ENCODE peak calls at places on chromosome 1, in nine cellular contexts. O is Peyer's patch, S is IMR-90, P is stomach, E is tibial nerve, T is right lobe of liver, R is suprapubic skin, C is A549, H is esophagus squamous epithelium. F is an unnamed sample.
A peak's percentile ranks its signal among the peaks of the same experiment; 100 is the strongest.

GRCh38 chr1:59833022-59833421 is 18.3 kb downstream of the HOOK1 start:
- DNase-seq in O (no peak), S (no peak), P (no peak), E (no peak), T (no peak), R (no peak), C (no peak), H (no peak), F (no peak)

GRCh38 chr1:63537940-63538339 is 14.6 kb downstream of the EFCAB7 start:
- DNase-seq in O (no peak), S (peak; percentile 15), P (no peak), E (no peak), T (no peak), R (no peak), C (no peak), H (no peak), F (no peak)

GRCh38 chr1:13901597-13901996 is 201.6 kb downstream of the PRDM2 start:
- DNase-seq in O (no peak), S (no peak), P (no peak), E (no peak), T (no peak), R (no peak), C (no peak), H (no peak), F (no peak)

GRCh38 chr1:245181123-245181522 is 26.3 kb downstream of the KIF26B start:
- DNase-seq in O (no peak), S (no peak), P (no peak), E (no peak), T (no peak), R (no peak), C (no peak), H (no peak), F (no peak)

GRCh38 chr1:41954533-41954944 is 35.8 kb upstream of the HIVEP3 start:
- DNase-seq in O (no peak), S (peak; percentile 85), P (no peak), E (no peak), T (no peak), R (no peak), C (no peak), H (no peak), F (peak; percentile 36)

GRCh38 chr1:38527373-38527966 is 332.1 kb downstream of the RRAGC start:
- DNase-seq in O (peak; percentile 79), S (no peak), P (peak; percentile 54), E (no peak), T (no peak), R (no peak), C (no peak), H (no peak), F (no peak)

GRCh38 chr1:218488986-218489385 is 143.8 kb downstream of the TGFB2 start:
- DNase-seq in O (no peak), S (peak; percentile 22), P (no peak), E (no peak), T (no peak), R (no peak), C (peak; percentile 46), H (no peak), F (no peak)

GRCh38 chr1:2529776-2530500 is at the start of gene HES5:
- DNase-seq in O (no peak), S (no peak), P (peak; percentile 51), E (no peak), T (no peak), R (no peak), C (no peak), H (no peak), F (no peak)

GRCh38 chr1:56710646-56711045 is 65.5 kb downstream of the PRKAA2 start:
- DNase-seq in O (no peak), S (peak; percentile 88), P (no peak), E (no peak), T (no peak), R (no peak), C (no peak), H (no peak), F (no peak)

GRCh38 chr1:151056574-151056973 is 2.8 kb downstream of the CDC42SE1 start:
- DNase-seq in O (no peak), S (no peak), P (no peak), E (no peak), T (no peak), R (no peak), C (no peak), H (no peak), F (no peak)

GRCh38 chr1:151059342-151060240 is at the start of gene CDC42SE1:
- DNase-seq in O (peak; percentile 84), S (peak; percentile 80), P (peak; percentile 83), E (peak; percentile 52), T (peak; percentile 88), R (peak; percentile 90), C (peak; percentile 94), H (no peak), F (peak; percentile 79)

GRCh38 chr1:151060241-151061011 is at the start of gene MLLT11:
- DNase-seq in O (peak; percentile 59), S (peak; percentile 69), P (no peak), E (peak; percentile 36), T (no peak), R (no peak), C (peak; percentile 66), H (no peak), F (peak; percentile 85)

GRCh38 chr1:151061012-151061401 is 810 bp downstream of the MLLT11 start:
- DNase-seq in O (no peak), S (peak; percentile 25), P (no peak), E (no peak), T (no peak), R (no peak), C (no peak), H (no peak), F (no peak)

DNA sequence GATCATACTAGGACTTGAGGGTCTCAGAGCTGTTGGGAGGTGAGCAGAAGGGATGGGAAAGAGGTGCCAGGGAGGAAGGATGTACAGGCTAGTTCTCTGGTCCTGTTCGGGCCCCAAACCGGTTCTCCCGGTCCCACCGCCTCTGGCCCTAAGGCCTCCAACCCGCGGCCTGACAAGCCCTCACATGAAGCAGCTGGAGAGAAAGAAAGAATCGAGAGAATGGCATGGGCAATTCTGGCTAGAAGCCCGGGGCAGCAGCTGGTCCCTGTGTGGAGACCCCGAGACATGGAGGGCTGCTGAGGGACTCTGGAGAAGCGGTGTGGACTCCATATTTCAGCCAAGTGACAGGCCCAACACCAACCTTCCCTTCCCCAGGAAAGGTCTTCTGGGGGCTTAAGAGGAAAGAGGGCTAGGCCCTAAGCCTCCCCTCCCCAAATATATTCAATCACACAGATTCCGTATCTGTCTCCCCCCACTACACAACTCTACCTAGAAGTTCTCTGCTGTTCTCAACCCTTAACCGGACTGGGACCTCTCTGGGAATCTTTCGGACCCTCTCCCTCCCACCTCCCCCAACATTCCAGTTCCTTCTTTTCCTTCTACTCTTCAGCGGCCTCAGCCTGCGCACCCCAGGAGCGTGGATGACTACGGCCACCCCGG is 610 bp downstream of the CDC42SE1 start:
- DNase-seq in O (no peak), S (peak; percentile 19), P (peak; percentile 88), E (no peak), T (no peak), R (peak; percentile 85), C (no peak), H (no peak), F (peak; percentile 48)
- TF ChIP-seq POLR2A in O (no peak), S (no peak), P (no peak), E (no peak), T (no peak), R (no peak), C (no peak), H (no peak), F (no peak)

GRCh38 chr1:99606306-99606705 is 39.6 kb upstream of the PALMD start:
- DNase-seq in O (no peak), S (peak; percentile 75), P (no peak), E (no peak), T (no peak), R (no peak), C (no peak), H (no peak), F (no peak)
- H3K4me3 ChIP-seq in O (no peak overlapping the region), S (no peak overlapping the region), P (no peak overlapping the region), E (no peak overlapping the region), T (no peak overlapping the region), R (no peak overlapping the region), C (no peak overlapping the region), H (no peak overlapping the region), F (no peak overlapping the region)

DNA sequence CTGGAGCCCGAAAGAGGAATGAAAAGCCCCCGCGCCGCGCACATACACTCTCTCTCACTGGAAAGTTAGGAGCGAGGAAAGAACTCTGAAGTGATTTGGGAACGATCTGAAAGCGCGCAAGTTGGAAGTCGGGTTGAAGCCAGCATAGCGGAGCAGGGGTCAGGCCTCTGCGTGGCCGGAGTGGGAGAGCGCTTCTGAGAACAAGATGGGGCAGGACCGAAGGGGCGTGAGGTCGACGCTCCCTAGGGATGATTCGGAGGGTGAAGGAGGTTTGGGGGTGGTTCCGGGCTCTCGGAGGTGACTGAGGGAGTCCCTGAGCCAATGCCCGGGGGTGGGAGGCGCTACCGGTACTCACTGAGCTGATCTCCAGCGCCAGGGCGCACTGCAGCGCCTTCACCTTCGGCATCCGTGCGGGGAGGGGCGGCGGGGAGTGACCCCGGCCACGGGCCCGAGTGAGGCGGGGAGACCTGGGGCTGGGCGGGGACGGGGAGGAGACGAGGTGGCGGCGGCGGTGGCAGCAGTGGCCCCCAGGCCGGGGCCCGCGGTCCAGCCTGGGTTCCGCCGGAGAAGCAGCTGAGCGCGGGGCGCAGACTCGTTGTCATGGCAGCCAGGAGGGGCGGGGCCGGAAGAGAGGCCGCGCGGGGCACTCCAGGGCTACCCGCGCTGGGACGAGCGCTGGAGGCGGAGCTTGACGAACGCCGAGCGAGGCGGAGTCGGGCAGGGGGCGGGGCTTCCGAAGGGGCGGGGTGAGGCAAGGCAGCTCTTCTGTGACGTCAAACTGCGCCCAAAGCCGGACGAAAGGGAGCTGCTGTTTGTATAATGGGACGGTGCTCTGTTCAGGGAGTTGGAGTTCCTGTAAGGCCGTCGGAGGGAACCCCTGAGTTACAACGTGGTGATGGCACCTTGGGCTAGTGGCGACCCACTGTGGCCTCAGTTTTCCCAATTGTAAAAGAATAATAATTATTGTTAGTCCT is at the start of gene SPATA6:
- DNase-seq in O (peak; percentile 90), S (peak; percentile 91), P (peak; percentile 98), E (peak; percentile 97), T (peak; percentile 99), R (peak; percentile 98), C (peak; percentile 82), H (peak; percentile 60), F (peak; percentile 99)
- H3K27ac ChIP-seq in O (peak within 1 kb of the TSS; percentile 85), S (peak within 1 kb of the TSS; percentile 84), P (peak within 1 kb of the TSS; percentile 95), E (peak within 1 kb of the TSS; percentile 96), T (peak within 1 kb of the TSS; percentile 69), R (peak within 1 kb of the TSS; percentile 89), C (peak within 1 kb of the TSS; percentile 94), H (peak within 1 kb of the TSS; percentile 95), F (peak within 1 kb of the TSS; percentile 80)

GRCh38 chr1:36088265-36088576 is 471 bp upstream of the ADPRS start:
- DNase-seq in O (no peak), S (no peak), P (no peak), E (no peak), T (no peak), R (no peak), C (no peak), H (no peak), F (no peak)

GRCh38 chr1:36088577-36089392 is at the start of gene ADPRS:
- DNase-seq in O (peak; percentile 82), S (peak; percentile 89), P (peak; percentile 92), E (peak; percentile 73), T (peak; percentile 93), R (peak; percentile 93), C (peak; percentile 72), H (peak; percentile 30), F (peak; percentile 88)

GRCh38 chr1:36091141-36091540 is 2.4 kb downstream of the ADPRS start:
- DNase-seq in O (no peak), S (no peak), P (no peak), E (no peak), T (no peak), R (no peak), C (no peak), H (no peak), F (no peak)

GRCh38 chr1:36087233-36088123 is 1.2 kb upstream of the ADPRS start:
- DNase-seq in O (peak; percentile 15), S (no peak), P (peak; percentile 21), E (no peak), T (no peak), R (peak; percentile 79), C (no peak), H (no peak), F (peak; percentile 34)

GRCh38 chr1:36089393-36090121 is 865 bp downstream of the ADPRS start:
- DNase-seq in O (no peak), S (peak; percentile 58), P (no peak), E (no peak), T (no peak), R (no peak), C (no peak), H (no peak), F (peak; percentile 75)
- TF ChIP-seq POLR2A in O (no peak), S (peak; percentile 57), P (no peak), E (no peak), T (no peak), R (no peak), C (no peak), H (no peak), F (peak; percentile 5)